ENCODE peak calls at places on chromosomes 12 and 14, in nine cellular contexts. A is IMR-90, T is right lobe of liver, R is stomach, G is uterus, Z is prostate gland, D is body of pancreas, Q is heart left ventricle, C is Peyer's patch. J is an unnamed sample. For H3K4me1, the result is how much of the 10 kb centered on the place peaks cover.

GRCh38 chr12:12461281-12461922 is 101.3 kb downstream of the DUSP16 start:
- DNase-seq in A (no peak), T (no peak), R (no peak), G (no peak), Z (no peak), D (no peak), Q (no peak), C (no peak), J (no peak)

GRCh38 chr12:45259732-45260480 is 44.0 kb downstream of the ANO6 start:
- DNase-seq in A (peak), T (peak), R (no peak), G (no peak), Z (no peak), D (no peak), Q (no peak), C (no peak), J (no peak)

GRCh38 chr12:69649529-69649928 is 38.8 kb upstream of the LRRC10 start:
- DNase-seq in A (no peak), T (no peak), R (no peak), G (no peak), Z (no peak), D (no peak), Q (no peak), C (no peak), J (no peak)

GRCh38 chr12:89029961-89030360 is 322.3 kb downstream of the DUSP6 start:
- DNase-seq in A (peak), T (no peak), R (no peak), G (no peak), Z (no peak), D (no peak), Q (no peak), C (peak), J (no peak)

GRCh38 chr14:96797943-96798349 is 764 bp downstream of the VRK1 start:
- DNase-seq in A (no peak), T (no peak), R (no peak), G (no peak), Z (no peak), D (no peak), Q (no peak), C (no peak), J (no peak)

GRCh38 chr14:57987051-57987450 is 121.2 kb upstream of the SLC35F4 start:
- DNase-seq in A (no peak), T (no peak), R (no peak), G (no peak), Z (no peak), D (no peak), Q (no peak), C (no peak), J (no peak)

GRCh38 chr14:95547626-95548327 is 12.9 kb downstream of the GLRX5 start:
- DNase-seq in A (peak), T (no peak), R (no peak), G (no peak), Z (no peak), D (no peak), Q (no peak), C (no peak), J (no peak)

GRCh38 chr12:70919597-70920035 is 922 bp downstream of the PTPRR start:
- DNase-seq in A (no peak), T (no peak), R (no peak), G (no peak), Z (no peak), D (no peak), Q (no peak), C (no peak), J (no peak)

GRCh38 chr12:89968151-89968699 is 259.6 kb upstream of the ATP2B1 start:
- DNase-seq in A (no peak), T (no peak), R (no peak), G (no peak), Z (no peak), D (no peak), Q (no peak), C (peak), J (no peak)

GRCh38 chr12:56768424-56768823 is 5.3 kb downstream of the HSD17B6 start:
- DNase-seq in A (no peak), T (peak), R (no peak), G (no peak), Z (peak), D (no peak), Q (no peak), C (no peak), J (no peak)

GRCh38 chr12:73413051-73413450 is 1124.6 kb upstream of the ATXN7L3B start:
- DNase-seq in A (no peak), T (no peak), R (no peak), G (no peak), Z (no peak), D (no peak), Q (no peak), C (no peak), J (no peak)

GRCh38 chr12:124489915-124490583 is 77.4 kb downstream of the NCOR2 start:
- DNase-seq in A (no peak), T (no peak), R (no peak), G (no peak), Z (no peak), D (no peak), Q (peak), C (no peak), J (no peak)

DNA sequence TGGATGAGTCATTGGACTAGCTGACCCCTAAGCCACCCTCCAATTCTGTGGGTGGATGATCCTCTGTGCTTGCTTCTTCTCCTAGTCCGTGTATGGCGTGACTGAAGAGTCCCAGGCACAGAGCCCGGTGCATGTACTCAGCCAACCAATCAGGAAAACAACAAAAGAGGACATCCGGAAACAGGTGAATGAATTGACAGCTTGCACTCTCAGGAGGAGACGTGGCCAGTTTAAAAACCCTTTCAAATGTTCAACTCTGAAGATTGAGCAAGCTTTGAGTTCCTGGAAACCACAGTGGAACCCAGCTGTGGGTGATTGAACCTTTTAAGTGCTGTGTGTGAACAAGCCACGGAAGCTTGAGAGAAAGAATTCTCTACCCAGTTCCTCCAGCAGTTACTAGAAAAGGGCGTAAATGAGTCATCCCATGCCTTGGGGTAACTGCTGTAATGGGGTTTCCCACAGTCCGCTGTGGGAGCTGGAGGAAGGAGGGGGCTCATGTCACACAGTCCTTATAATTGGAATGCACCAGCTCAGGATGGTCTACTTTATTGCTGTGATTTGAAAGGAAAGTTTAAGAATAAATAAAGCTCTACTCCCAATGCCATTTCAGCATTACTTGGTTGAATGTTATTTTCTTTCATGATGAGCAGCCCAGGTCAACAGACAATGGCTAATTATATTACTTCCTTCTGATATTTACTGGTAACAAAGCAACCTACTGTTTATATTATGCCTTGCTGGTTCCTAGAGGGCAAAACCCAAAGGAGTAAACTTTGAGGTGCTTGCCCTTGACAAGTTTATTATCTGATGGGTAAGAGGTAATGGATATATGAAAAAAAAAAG is 417.0 kb downstream of the DPF3 start:
- DNase-seq in A (peak), T (no peak), R (no peak), G (no peak), Z (no peak), D (no peak), Q (peak), C (peak), J (no peak)
- TF ChIP-seq POLR2A in A (no peak), T (no peak), R (no peak), G (no peak), Z (no peak), D (no peak), Q (no peak), C (no peak), J (no peak)

GRCh38 chr12:85005615-85006014 is 30.5 kb downstream of the TSPAN19 start:
- DNase-seq in A (no peak), T (no peak), R (no peak), G (no peak), Z (no peak), D (no peak), Q (no peak), C (no peak), J (no peak)
- H3K4me3 ChIP-seq in A (no peak), T (no peak), R (no peak), G (no peak), Z (no peak), D (no peak), Q (no peak), C (no peak), J (no peak)

GRCh38 chr12:32505546-32505945 is 106.2 kb downstream of the FGD4 start:
- DNase-seq in A (no peak), T (no peak), R (no peak), G (no peak), Z (no peak), D (no peak), Q (no peak), C (no peak), J (no peak)

GRCh38 chr12:32501835-32502333 is 102.5 kb downstream of the FGD4 start:
- DNase-seq in A (peak), T (no peak), R (peak), G (peak), Z (no peak), D (peak), Q (peak), C (no peak), J (no peak)

GRCh38 chr12:32504626-32505025 is 105.3 kb downstream of the FGD4 start:
- DNase-seq in A (peak), T (no peak), R (no peak), G (no peak), Z (no peak), D (no peak), Q (no peak), C (no peak), J (no peak)

GRCh38 chr12:32505067-32505466 is 105.7 kb downstream of the FGD4 start:
- DNase-seq in A (peak), T (no peak), R (no peak), G (no peak), Z (no peak), D (no peak), Q (no peak), C (no peak), J (no peak)

DNA sequence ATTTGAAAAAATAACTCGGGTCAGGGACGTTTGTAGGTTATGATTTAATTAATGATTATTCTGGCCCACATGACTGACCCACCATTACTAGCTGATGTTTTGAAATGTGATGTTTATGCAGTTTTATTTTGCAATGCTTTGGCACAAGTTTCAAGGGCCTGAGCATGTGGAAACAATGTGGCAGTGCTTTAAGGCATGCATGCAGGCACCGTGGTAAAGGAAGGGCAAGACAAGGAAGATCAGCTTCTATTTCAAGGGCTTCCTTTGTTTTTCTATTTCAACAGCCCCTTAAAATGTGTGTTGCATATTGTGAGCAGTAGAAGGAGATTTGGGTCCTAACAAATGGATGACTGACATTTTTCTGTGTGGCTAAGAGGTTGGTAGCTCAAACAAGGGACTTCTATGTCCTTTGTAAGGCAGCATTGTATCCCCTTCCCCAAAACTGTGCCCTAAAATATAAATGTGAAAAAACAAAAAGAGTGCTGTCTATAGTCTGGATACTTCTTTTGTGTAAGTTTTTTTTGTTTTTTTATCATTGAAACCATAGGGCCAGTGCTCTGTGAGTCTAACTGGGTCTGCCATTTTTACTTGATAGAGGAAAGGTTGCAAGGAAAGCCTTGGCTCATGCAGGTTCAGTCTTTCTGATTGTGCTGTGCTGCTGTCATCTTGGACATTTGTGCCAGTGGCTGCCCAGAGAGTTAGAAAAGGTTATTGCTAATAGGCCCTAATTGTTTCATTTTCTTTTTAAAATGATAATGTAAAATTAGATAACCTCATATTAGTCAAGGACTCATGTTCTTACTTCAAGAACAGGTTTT is 103.5 kb downstream of the FGD4 start:
- DNase-seq in A (peak), T (peak), R (no peak), G (peak), Z (no peak), D (peak), Q (no peak), C (no peak), J (no peak)
- H3K4me1 ChIP-seq in A (under half), T (under half), R (half or more), G (under half), Z (under half), D (half or more), Q (half or more), C (under half), J (half or more)

GRCh38 chr12:28507055-28507454 is 316.8 kb downstream of the CCDC91 start:
- DNase-seq in A (peak), T (no peak), R (no peak), G (no peak), Z (no peak), D (no peak), Q (no peak), C (no peak), J (no peak)

GRCh38 chr12:28507867-28508266 is 317.6 kb downstream of the CCDC91 start:
- DNase-seq in A (no peak), T (no peak), R (no peak), G (no peak), Z (no peak), D (no peak), Q (no peak), C (no peak), J (no peak)

GRCh38 chr12:28500373-28501024 is 310.2 kb downstream of the CCDC91 start:
- DNase-seq in A (peak), T (no peak), R (no peak), G (no peak), Z (no peak), D (no peak), Q (no peak), C (no peak), J (no peak)

DNA sequence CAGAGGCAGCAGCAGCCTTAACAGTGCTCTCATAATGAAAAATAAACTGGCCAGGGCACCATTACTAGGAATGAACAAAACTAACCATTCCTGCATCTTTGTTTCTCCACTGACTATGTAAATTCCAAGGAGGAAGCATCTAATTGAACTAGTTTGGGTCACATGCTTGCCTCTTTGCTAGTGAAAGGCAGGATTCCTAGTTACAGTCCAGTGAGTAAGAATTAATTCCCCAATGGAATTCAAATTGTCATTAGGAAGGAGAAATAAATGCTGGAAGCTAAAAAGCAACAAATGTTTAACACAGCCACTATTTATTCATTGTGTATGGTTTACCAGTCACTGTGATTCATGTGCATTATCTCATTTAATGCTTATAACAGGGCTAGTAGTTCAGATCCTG is 316.0 kb downstream of the CCDC91 start:
- DNase-seq in A (no peak), T (no peak), R (no peak), G (no peak), Z (no peak), D (no peak), Q (no peak), C (no peak), J (no peak)
- TF ChIP-seq POLR2A in A (no peak), T (no peak), R (no peak), G (no peak), Z (no peak), D (no peak), Q (no peak), C (no peak), J (no peak)

GRCh38 chr14:68975667-68976066 is 3.4 kb downstream of the ACTN1 start:
- DNase-seq in A (peak), T (no peak), R (no peak), G (peak), Z (peak), D (no peak), Q (peak), C (no peak), J (no peak)

GRCh38 chr14:68976160-68977067 is 2.7 kb downstream of the ACTN1 start:
- DNase-seq in A (peak), T (peak), R (no peak), G (peak), Z (no peak), D (peak), Q (peak), C (no peak), J (no peak)

GRCh38 chr14:68977741-68978549 is 1.2 kb downstream of the ACTN1 start:
- DNase-seq in A (peak), T (peak), R (peak), G (peak), Z (peak), D (peak), Q (peak), C (peak), J (peak)

GRCh38 chr14:68978550-68978911 is 571 bp downstream of the ACTN1 start:
- DNase-seq in A (no peak), T (peak), R (peak), G (peak), Z (peak), D (peak), Q (peak), C (peak), J (peak)

GRCh38 chr14:68977137-68977740 is 1.9 kb downstream of the ACTN1 start:
- DNase-seq in A (no peak), T (no peak), R (no peak), G (no peak), Z (peak), D (peak), Q (no peak), C (no peak), J (no peak)
- H3K4me3 ChIP-seq in A (peak), T (peak), R (peak), G (peak), Z (peak), D (peak), Q (peak), C (peak), J (peak)

GRCh38 chr14:39230416-39230815 is 3.3 kb upstream of the MIA2 start:
- DNase-seq in A (peak), T (no peak), R (no peak), G (no peak), Z (no peak), D (no peak), Q (no peak), C (no peak), J (no peak)
- H3K4me1 ChIP-seq in A (under half), T (under half), R (under half), G (under half), Z (under half), D (under half), Q (under half), C (under half), J (under half)

DNA sequence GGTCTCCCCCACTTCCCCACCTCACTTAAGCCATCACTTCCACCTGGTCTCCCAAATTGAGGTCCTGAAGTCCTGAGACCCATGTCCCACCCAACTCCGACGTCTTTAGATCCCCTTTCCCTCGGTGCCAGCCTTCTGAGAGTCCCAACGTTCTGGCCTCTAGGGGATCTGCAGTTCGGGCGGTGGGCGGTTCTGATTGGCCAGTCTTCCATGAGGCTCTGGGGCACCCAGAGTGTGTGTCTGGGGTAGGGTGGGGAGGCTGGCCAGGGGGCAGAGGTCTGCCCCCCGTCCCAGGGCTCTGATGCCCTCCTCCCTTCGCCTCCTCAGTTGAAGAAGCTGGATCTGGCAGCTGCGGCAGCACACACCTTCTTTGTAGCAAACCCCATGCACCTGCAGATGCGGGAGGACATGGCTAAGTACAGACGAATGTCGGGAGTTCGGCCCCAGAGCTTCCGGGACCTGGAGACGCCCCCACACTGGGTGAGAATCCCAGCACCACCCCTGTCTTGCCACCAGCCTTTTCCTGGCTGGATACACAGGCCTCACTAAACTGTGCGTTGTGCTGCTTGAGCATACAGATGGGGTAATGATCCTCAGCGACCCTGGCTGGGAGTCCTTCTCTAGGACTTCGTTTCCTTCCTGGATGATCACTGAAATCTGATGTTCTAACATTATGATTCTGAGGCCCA is 1.5 kb downstream of the P3H3 start:
- DNase-seq in A (peak), T (no peak), R (no peak), G (no peak), Z (no peak), D (peak), Q (peak), C (peak), J (no peak)
- TF ChIP-seq POLR2A in A (peak), T (no peak), R (no peak), G (no peak), Z (no peak), D (no peak), Q (no peak), C (peak), J (no peak)

DNA sequence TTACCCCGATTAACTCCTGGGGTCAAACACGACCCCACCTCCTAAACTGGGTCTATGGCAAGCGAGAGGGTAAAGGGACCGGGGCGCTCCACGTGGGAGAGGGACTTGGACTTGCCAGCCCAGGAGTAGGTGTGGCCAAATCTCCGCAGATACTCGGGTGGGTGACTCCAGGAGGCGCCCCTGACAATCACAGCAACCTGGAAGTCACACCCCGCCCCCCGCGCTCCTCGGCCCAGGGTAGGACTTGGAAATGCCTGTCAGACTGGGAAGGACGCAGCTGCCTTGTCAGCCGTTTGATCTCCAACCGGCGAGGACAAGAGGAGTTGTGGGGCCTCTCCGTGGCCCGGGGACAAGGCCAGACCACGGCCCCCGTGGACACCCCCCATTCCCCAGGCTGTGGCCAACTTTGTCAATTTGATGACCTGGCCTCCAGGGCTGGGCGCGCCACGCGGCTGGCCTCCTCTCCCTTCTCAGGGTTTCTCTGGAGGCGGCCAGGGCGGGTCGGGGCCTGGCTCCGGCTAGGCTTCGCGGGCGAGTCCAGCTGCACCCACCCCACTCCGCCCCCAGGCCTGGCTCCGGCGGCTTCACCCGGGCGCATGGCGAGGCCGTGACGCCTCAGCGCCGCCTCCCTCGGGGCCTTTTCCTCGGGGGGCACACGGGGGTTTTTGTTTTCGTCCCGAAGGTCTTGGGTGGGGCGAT is 1.2 kb upstream of the BCL11B start:
- DNase-seq in A (no peak), T (no peak), R (peak), G (no peak), Z (no peak), D (no peak), Q (no peak), C (peak), J (no peak)
- H3K4me3 ChIP-seq in A (no peak), T (no peak), R (peak), G (no peak), Z (no peak), D (no peak), Q (peak), C (peak), J (no peak)

GRCh38 chr12:119204716-119205285 is 26.1 kb downstream of the HSPB8 start:
- DNase-seq in A (no peak), T (no peak), R (no peak), G (no peak), Z (no peak), D (no peak), Q (peak), C (no peak), J (no peak)
- H3K4me1 ChIP-seq in A (under half), T (under half), R (under half), G (under half), Z (under half), D (under half), Q (under half), C (under half), J (under half)